ENCODE peak calls at places on chromosomes 2 and 18, in six cellular contexts. F, A, L, N, V and I are unnamed samples.

GRCh38 chr2:67974564-67975430 is 88.0 kb downstream of the C1D start:
- DNase-seq in F (no peak), A (peak; percentile 48), L (no peak), N (peak; percentile 25), V (no peak), I (no peak)

GRCh38 chr2:128444044-128444771 is 125.5 kb upstream of the HS6ST1 start:
- DNase-seq in F (no peak), A (no peak), L (no peak), N (no peak), V (no peak), I (no peak)

GRCh38 chr2:23585218-23585945 is 200.4 kb downstream of the KLHL29 start:
- DNase-seq in F (no peak), A (peak; percentile 16), L (no peak), N (no peak), V (no peak), I (no peak)

GRCh38 chr2:85741811-85742507 is 11.8 kb upstream of the ATOH8 start:
- DNase-seq in F (no peak), A (peak; percentile 74), L (no peak), N (peak; percentile 63), V (peak; percentile 63), I (peak; percentile 42)

GRCh38 chr18:919078-919477 is 14.4 kb downstream of the ADCYAP1 start:
- DNase-seq in F (no peak), A (no peak), L (no peak), N (no peak), V (no peak), I (no peak)

GRCh38 chr2:54955674-54956391 is 94.4 kb downstream of the RTN4 start:
- DNase-seq in F (no peak), A (no peak), L (no peak), N (no peak), V (no peak), I (no peak)

GRCh38 chr2:28327596-28327962 is 65.1 kb upstream of the FOSL2 start:
- DNase-seq in F (no peak), A (no peak), L (no peak), N (no peak), V (no peak), I (no peak)

GRCh38 chr2:163859951-163860350 is 124.1 kb upstream of the FIGN start:
- DNase-seq in F (no peak), A (no peak), L (no peak), N (no peak), V (no peak), I (no peak)

GRCh38 chr2:71609958-71610357 is 156.6 kb downstream of the DYSF start:
- DNase-seq in F (no peak), A (no peak), L (no peak), N (no peak), V (no peak), I (peak; percentile 26)

GRCh38 chr18:58578321-58578720 is 50.6 kb downstream of the ALPK2 start:
- DNase-seq in F (no peak), A (no peak), L (no peak), N (no peak), V (no peak), I (no peak)

GRCh38 chr2:29220506-29221270 is 105.5 kb downstream of the CLIP4 start:
- DNase-seq in F (no peak), A (no peak), L (no peak), N (no peak), V (no peak), I (no peak)

GRCh38 chr2:15748736-15749323 is 157.2 kb downstream of the DDX1 start:
- DNase-seq in F (peak; percentile 21), A (no peak), L (no peak), N (no peak), V (no peak), I (no peak)

GRCh38 chr2:81389203-81389602 is 1084.7 kb upstream of the LRRTM1 start:
- DNase-seq in F (no peak), A (no peak), L (no peak), N (no peak), V (no peak), I (no peak)